ENCODE peak calls at places on chromosomes 12 and 14, in nine cellular contexts. G is LoVo; D is effector CD4-positive, alpha-beta T cell; W is mucosa of descending colon; B is SW480; F is astrocyte of the spinal cord; M is NCI-H1092; X is activated CD4-positive, alpha-beta T cell treated with anti-CD3 and anti-CD28 coated beads, Interleukin-2, amount 50 U/mL, for 1 hour; O is fibroblast of villous mesenchyme. R is an unnamed sample.

GRCh38 chr14:100289916-100290606 is 16.2 kb downstream of the SLC25A29 start:
- DNase-seq in G (no peak), D (no peak), W (no peak), B (no peak), F (no peak), M (no peak), X (no peak), O (no peak), R (no peak)

GRCh38 chr12:65522956-65523857 is 244.7 kb downstream of the MSRB3 start:
- DNase-seq in G (no peak), D (no peak), W (no peak), B (no peak), F (no peak), M (no peak), X (no peak), O (peak), R (no peak)

GRCh38 chr14:64232944-64233343 is 61.2 kb downstream of the ESR2 start:
- DNase-seq in G (no peak), D (no peak), W (no peak), B (no peak), F (no peak), M (no peak), X (no peak), O (no peak), R (no peak)

GRCh38 chr14:78164226-78164853 is 5.8 kb upstream of the NRXN3 start:
- DNase-seq in G (no peak), D (no peak), W (no peak), B (peak), F (no peak), M (peak), X (no peak), O (no peak), R (peak)

GRCh38 chr12:64780531-64781373 is 21.5 kb upstream of the GNS start:
- DNase-seq in G (peak), D (no peak), W (peak), B (peak), F (no peak), M (no peak), X (peak), O (no peak), R (peak)

GRCh38 chr12:78555802-78556201 is 308.8 kb upstream of the SYT1 start:
- DNase-seq in G (no peak), D (no peak), W (no peak), B (no peak), F (no peak), M (no peak), X (no peak), O (no peak), R (no peak)

GRCh38 chr14:65261425-65261920 is 151.1 kb upstream of the FUT8 start:
- DNase-seq in G (no peak), D (no peak), W (no peak), B (no peak), F (no peak), M (no peak), X (no peak), O (no peak), R (no peak)

GRCh38 chr14:77864085-77864484 is 64.2 kb downstream of the ADCK1 start:
- DNase-seq in G (no peak), D (no peak), W (no peak), B (no peak), F (no peak), M (no peak), X (no peak), O (no peak), R (no peak)

GRCh38 chr14:22598099-22598895 is at the start of gene ABHD4:
- DNase-seq in G (peak), D (peak), W (peak), B (peak), F (peak), M (peak), X (peak), O (peak), R (peak)

GRCh38 chr12:53235742-53236442 is 3.9 kb upstream of the RARG start:
- DNase-seq in G (no peak), D (no peak), W (no peak), B (no peak), F (no peak), M (no peak), X (no peak), O (no peak), R (no peak)

GRCh38 chr14:53613404-53614253 is 343.0 kb downstream of the BMP4 start:
- DNase-seq in G (peak), D (no peak), W (no peak), B (peak), F (peak), M (peak), X (no peak), O (no peak), R (no peak)

R was measured in stomach.